ENCODE peak calls at places on chromosomes 3 and 15, in six cellular contexts. X is AML-193, H is left cardiac atrium, E is NCI-H1092 treated with DMSO at 0.1 percent for 48 hours, K is Karpas-422, G is fibroblast of lung. D is an unnamed sample.

GRCh38 chr3:146161725-146162047 is 702 bp upstream of the PLOD2 start:
- DNase-seq in X (no peak), H (peak), E (no peak), K (no peak), G (peak), D (no peak)

GRCh38 chr3:111998661-111999641 is at the start of gene TAGLN3:
- DNase-seq in X (no peak), H (no peak), E (peak), K (no peak), G (peak), D (peak)

GRCh38 chr15:100771745-100772144 is 107.9 kb upstream of the ALDH1A3 start:
- DNase-seq in X (no peak), H (no peak), E (no peak), K (no peak), G (no peak), D (no peak)

GRCh38 chr3:177657243-177657642 is 460.0 kb upstream of the TBL1XR1 start:
- DNase-seq in X (no peak), H (no peak), E (no peak), K (no peak), G (no peak), D (no peak)

GRCh38 chr3:161222662-161223061 is 1.6 kb downstream of the NMD3 start:
- DNase-seq in X (no peak), H (no peak), E (no peak), K (no peak), G (peak), D (peak)

GRCh38 chr3:10459954-10460754 is 45.2 kb downstream of the ATP2B2 start:
- DNase-seq in X (peak), H (peak), E (no peak), K (peak), G (peak), D (peak)

GRCh38 chr15:43260011-43260615 is 6.6 kb downstream of the TGM5 start:
- DNase-seq in X (no peak), H (no peak), E (no peak), K (no peak), G (no peak), D (no peak)

GRCh38 chr3:43215138-43215537 is 71.2 kb upstream of the SNRK start:
- DNase-seq in X (no peak), H (no peak), E (no peak), K (no peak), G (no peak), D (no peak)

GRCh38 chr3:16808393-16809107 is 76.2 kb upstream of the PLCL2 start:
- DNase-seq in X (no peak), H (no peak), E (peak), K (no peak), G (no peak), D (no peak)

GRCh38 chr3:141273700-141274410 is 42.2 kb downstream of the PXYLP1 start:
- DNase-seq in X (no peak), H (no peak), E (no peak), K (no peak), G (no peak), D (no peak)

GRCh38 chr3:172040078-172040975 is 949 bp downstream of the FNDC3B start:
- DNase-seq in X (peak), H (peak), E (peak), K (no peak), G (peak), D (peak)

GRCh38 chr3:186775999-186776398 is 7.4 kb upstream of the EIF4A2 start:
- DNase-seq in X (no peak), H (no peak), E (no peak), K (peak), G (peak), D (peak)